ENCODE peak calls at places on chromosome 5, in five cellular contexts. H is NCI-H1436; G is HCT116; Z is stimulated activated CD4-positive, alpha-beta T cell treated with anti-CD3 and anti-CD28 coated beads, Interleukin-4, amount 100 ng/mL, for 4 hours; F is activated T-cell treated with anti-CD3 and anti-CD28 coated beads for 48 hours. E is an unnamed sample.

GRCh38 chr5:151078490-151079262 is 2.2 kb downstream of the TNIP1 start:
- DNase-seq in H (no peak), G (no peak), Z (peak), F (peak), E (no peak)

GRCh38 chr5:180047667-180048066 is 23.9 kb downstream of the RNF130 start:
- DNase-seq in F (no peak), Z (no peak), G (no peak), H (no peak), E (no peak)

GRCh38 chr5:150778517-150779396 is at the start of gene SMIM3:
- DNase-seq in F (peak), G (no peak), Z (peak), H (no peak), E (no peak)

GRCh38 chr5:80098951-80099350 is 63.8 kb downstream of the THBS4 start:
- DNase-seq in F (no peak), G (no peak), H (no peak), Z (no peak), E (no peak)

GRCh38 chr5:179781846-179782245 is 11.9 kb upstream of the LTC4S start:
- DNase-seq in Z (no peak), G (no peak), H (no peak), F (no peak), E (no peak)

GRCh38 chr5:131496400-131496713 is 138.7 kb downstream of the RAPGEF6 start:
- DNase-seq in H (no peak), F (no peak), Z (no peak), G (no peak), E (peak)

GRCh38 chr5:2038337-2039179 is 155.8 kb upstream of the IRX4 start:
- DNase-seq in F (peak), Z (peak), G (peak), H (peak), E (peak)

GRCh38 chr5:136364307-136364706 is 1.0 kb downstream of the TRPC7 start:
- DNase-seq in F (no peak), Z (no peak), H (no peak), G (no peak), E (no peak)

GRCh38 chr5:154238776-154239481 is 48.4 kb downstream of the GALNT10 start:
- DNase-seq in G (no peak), H (no peak), F (no peak), Z (no peak), E (no peak)

GRCh38 chr5:149639718-149640117 is 58.4 kb downstream of the ARHGEF37 start:
- DNase-seq in G (no peak), F (no peak), Z (no peak), H (no peak), E (peak)

E was measured in pons.